ENCODE peak calls at places on chromosomes 11 and 22, in four cellular contexts. One of them, this sample, is unnamed.

GRCh38 chr11:9962722-9963121 is 298.8 kb downstream of the SWAP70 start:
- ATAC-seq in pancreas: no peak
- ATAC-seq in right cardiac atrium: no peak
- ATAC-seq in left lung: no peak
- ATAC-seq in this sample: no peak

GRCh38 chr11:96648991-96649390 is 259.2 kb downstream of the JRKL start:
- ATAC-seq in left lung: no peak
- ATAC-seq in right cardiac atrium: no peak
- ATAC-seq in pancreas: no peak
- ATAC-seq in this sample: no peak

GRCh38 chr11:23959466-23959865 is 537.4 kb upstream of the LUZP2 start:
- ATAC-seq in left lung: no peak
- ATAC-seq in pancreas: no peak
- ATAC-seq in right cardiac atrium: no peak
- ATAC-seq in this sample: no peak

GRCh38 chr11:4511267-4511666 is 28.8 kb downstream of the OR52K1 start:
- ATAC-seq in left lung: no peak
- ATAC-seq in right cardiac atrium: no peak
- ATAC-seq in pancreas: no peak
- ATAC-seq in this sample: no peak

GRCh38 chr11:107018274-107018901 is at the start of gene GUCY1A2:
- ATAC-seq in left lung: peak; percentile 28
- ATAC-seq in right cardiac atrium: peak; percentile 55
- ATAC-seq in pancreas: peak; percentile 50
- ATAC-seq in this sample: no peak

GRCh38 chr11:111469200-111469599 is 43.0 kb downstream of the BTG4 start:
- ATAC-seq in left lung: no peak
- ATAC-seq in pancreas: no peak
- ATAC-seq in right cardiac atrium: no peak
- ATAC-seq in this sample: no peak

GRCh38 chr22:36378080-36378788 is 9.5 kb downstream of the MYH9 start:
- ATAC-seq in right cardiac atrium: no peak
- ATAC-seq in pancreas: no peak
- ATAC-seq in left lung: no peak
- ATAC-seq in this sample: no peak

GRCh38 chr11:130513132-130513531 is 64.7 kb downstream of the ADAMTS15 start:
- ATAC-seq in left lung: no peak
- ATAC-seq in right cardiac atrium: peak; percentile 91
- ATAC-seq in pancreas: peak; percentile 48
- ATAC-seq in this sample: peak; percentile 34

GRCh38 chr11:15638386-15638787 is 523.7 kb downstream of the INSC start:
- ATAC-seq in left lung: peak; percentile 65
- ATAC-seq in right cardiac atrium: peak; percentile 70
- ATAC-seq in pancreas: no peak
- ATAC-seq in this sample: peak; percentile 94

GRCh38 chr11:10387209-10388083 is 67.6 kb upstream of the AMPD3 start:
- ATAC-seq in pancreas: peak; percentile 62
- ATAC-seq in left lung: peak; percentile 46
- ATAC-seq in right cardiac atrium: peak; percentile 75
- ATAC-seq in this sample: peak; percentile 58

GRCh38 chr11:133776671-133777070 is 68.6 kb downstream of the SPATA19 start:
- ATAC-seq in pancreas: no peak
- ATAC-seq in right cardiac atrium: no peak
- ATAC-seq in left lung: no peak
- ATAC-seq in this sample: no peak